ENCODE peak calls at places on chromosomes 1 and 21, in seven cellular contexts. I, Y, C, R, H, P and W are unnamed samples.

GRCh38 chr1:24236170-24237045 is 49.3 kb upstream of the IFNLR1 start:
- DNase-seq in I (no peak), Y (no peak), C (no peak), R (no peak), H (no peak), P (no peak), W (peak)

GRCh38 chr1:4964634-4965345 is 310.4 kb downstream of the AJAP1 start:
- DNase-seq in I (no peak), Y (no peak), C (no peak), R (peak), H (no peak), P (no peak), W (no peak)

GRCh38 chr1:92461364-92462097 is 25.2 kb downstream of the GFI1 start:
- DNase-seq in I (no peak), Y (peak), C (no peak), R (no peak), H (no peak), P (no peak), W (no peak)

GRCh38 chr21:27300770-27301169 is 333.9 kb upstream of the ADAMTS5 start:
- DNase-seq in I (no peak), Y (no peak), C (no peak), R (no peak), H (no peak), P (no peak), W (no peak)

GRCh38 chr1:6872573-6873261 is 87.5 kb downstream of the CAMTA1 start:
- DNase-seq in I (no peak), Y (no peak), C (no peak), R (no peak), H (no peak), P (no peak), W (no peak)

GRCh38 chr1:29033829-29034466 is 89.8 kb downstream of the TMEM200B start:
- DNase-seq in I (no peak), Y (peak), C (no peak), R (no peak), H (no peak), P (peak), W (no peak)

GRCh38 chr1:157119448-157119847 is 18.7 kb downstream of the ETV3 start:
- DNase-seq in I (no peak), Y (no peak), C (no peak), R (no peak), H (no peak), P (no peak), W (no peak)

GRCh38 chr1:20210736-20211405 is 24.6 kb upstream of the PLA2G2C start:
- DNase-seq in I (no peak), Y (no peak), C (no peak), R (no peak), H (no peak), P (no peak), W (no peak)

GRCh38 chr1:206766251-206766856 is 4.2 kb upstream of the IL19 start:
- DNase-seq in I (peak), Y (peak), C (no peak), R (peak), H (peak), P (peak), W (peak)

GRCh38 chr1:206706806-206707205 is 22.1 kb downstream of the MAPKAPK2 start:
- DNase-seq in I (no peak), Y (no peak), C (no peak), R (peak), H (no peak), P (no peak), W (no peak)

GRCh38 chr1:181981821-181982220 is 79.7 kb downstream of the ZNF648 start:
- DNase-seq in I (no peak), Y (no peak), C (no peak), R (no peak), H (no peak), P (no peak), W (no peak)

GRCh38 chr1:56424744-56425493 is 154.4 kb downstream of the PLPP3 start:
- DNase-seq in I (peak), Y (peak), C (no peak), R (peak), H (peak), P (peak), W (peak)

GRCh38 chr1:230972855-230973271 is 5.8 kb downstream of the TTC13 start:
- DNase-seq in I (no peak), Y (peak), C (no peak), R (no peak), H (no peak), P (peak), W (no peak)

GRCh38 chr1:20449736-20450311 is 36.2 kb downstream of the CAMK2N1 start:
- DNase-seq in I (no peak), Y (no peak), C (no peak), R (no peak), H (no peak), P (no peak), W (no peak)

GRCh38 chr21:9839011-9839661 is 682.2 kb upstream of the TPTE start:
- DNase-seq in I (no peak), Y (no peak), C (no peak), R (peak), H (peak), P (no peak), W (no peak)

GRCh38 chr1:210487021-210487420 is 158.3 kb downstream of the HHAT start:
- DNase-seq in I (no peak), Y (no peak), C (no peak), R (no peak), H (no peak), P (no peak), W (no peak)

GRCh38 chr1:8422439-8423133 is 104.7 kb downstream of the SLC45A1 start:
- DNase-seq in I (peak), Y (no peak), C (no peak), R (no peak), H (peak), P (no peak), W (no peak)

GRCh38 chr1:27001570-27002360 is 8.3 kb downstream of the TRNP1 start:
- DNase-seq in I (peak), Y (peak), C (no peak), R (peak), H (peak), P (peak), W (no peak)

GRCh38 chr1:23727362-23727811 is 15.9 kb upstream of the ELOA start:
- DNase-seq in I (peak), Y (peak), C (no peak), R (peak), H (peak), P (no peak), W (no peak)

GRCh38 chr1:85366391-85366790 is 90.0 kb upstream of the BCL10 start:
- DNase-seq in I (no peak), Y (no peak), C (no peak), R (no peak), H (no peak), P (no peak), W (peak)

GRCh38 chr1:53295295-53295694 is 32.6 kb downstream of the LRP8 start:
- DNase-seq in I (no peak), Y (no peak), C (no peak), R (no peak), H (no peak), P (no peak), W (no peak)

GRCh38 chr1:218804014-218804785 is 369.5 kb upstream of the LYPLAL1 start:
- DNase-seq in I (no peak), Y (no peak), C (no peak), R (no peak), H (no peak), P (no peak), W (no peak)

GRCh38 chr1:201536542-201536941 is 2.4 kb upstream of the NAV1 start:
- DNase-seq in I (no peak), Y (no peak), C (no peak), R (no peak), H (peak), P (peak), W (no peak)

GRCh38 chr1:112794654-112795239 is 79.6 kb upstream of the PPM1J start:
- DNase-seq in I (no peak), Y (no peak), C (no peak), R (no peak), H (no peak), P (no peak), W (no peak)

DNA sequence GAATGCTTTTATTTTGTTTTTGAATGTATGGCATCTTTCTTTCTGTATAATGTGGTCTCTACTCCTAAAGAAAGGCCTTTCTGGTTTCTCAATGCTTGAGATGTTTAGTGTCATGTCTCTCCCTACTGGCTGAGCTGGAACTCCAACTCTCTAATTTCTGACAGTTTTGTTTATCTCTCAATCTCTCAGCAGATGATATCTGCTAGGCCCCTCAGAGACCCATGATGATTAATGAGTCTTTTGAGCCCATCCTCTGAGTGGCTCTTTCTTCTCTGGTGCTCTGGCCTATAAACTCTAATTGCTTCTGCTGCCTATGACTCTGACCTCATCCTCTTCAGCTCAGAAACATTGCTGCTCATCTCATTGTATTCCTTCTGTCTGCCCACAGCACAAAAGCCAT is 46.6 kb downstream of the CRB1 start:
- DNase-seq in I (no peak), Y (no peak), C (no peak), R (no peak), H (no peak), P (no peak), W (no peak)
- TF ChIP-seq CTCF in I (no peak), Y (no peak), C (no peak), R (no peak), H (no peak), P (no peak), W (no peak)

GRCh38 chr1:39650431-39650830 is 11.0 kb upstream of the HEYL start:
- DNase-seq in I (no peak), Y (no peak), C (no peak), R (no peak), H (no peak), P (no peak), W (no peak)
- TF ChIP-seq CTCF in I (no peak), Y (no peak), C (no peak), R (no peak), H (no peak), P (no peak), W (no peak)

GRCh38 chr1:43021547-43022474 is 63.1 kb upstream of the SLC2A1 start:
- DNase-seq in I (no peak), Y (no peak), C (no peak), R (no peak), H (no peak), P (no peak), W (no peak)
- TF ChIP-seq CTCF in I (no peak), Y (no peak), C (no peak), R (no peak), H (no peak), P (no peak), W (no peak)

GRCh38 chr1:88009916-88010315 is 674.2 kb upstream of the PKN2 start:
- DNase-seq in I (no peak), Y (no peak), C (no peak), R (no peak), H (no peak), P (no peak), W (no peak)
- TF ChIP-seq CTCF in I (no peak), Y (no peak), C (no peak), R (no peak), H (no peak), P (no peak), W (peak)

GRCh38 chr1:216562383-216562782 is 139.1 kb upstream of the USH2A start:
- DNase-seq in I (no peak), Y (no peak), C (peak), R (no peak), H (no peak), P (no peak), W (no peak)

GRCh38 chr1:216563096-216563495 is 139.8 kb upstream of the USH2A start:
- DNase-seq in I (no peak), Y (no peak), C (no peak), R (no peak), H (no peak), P (no peak), W (no peak)

DNA sequence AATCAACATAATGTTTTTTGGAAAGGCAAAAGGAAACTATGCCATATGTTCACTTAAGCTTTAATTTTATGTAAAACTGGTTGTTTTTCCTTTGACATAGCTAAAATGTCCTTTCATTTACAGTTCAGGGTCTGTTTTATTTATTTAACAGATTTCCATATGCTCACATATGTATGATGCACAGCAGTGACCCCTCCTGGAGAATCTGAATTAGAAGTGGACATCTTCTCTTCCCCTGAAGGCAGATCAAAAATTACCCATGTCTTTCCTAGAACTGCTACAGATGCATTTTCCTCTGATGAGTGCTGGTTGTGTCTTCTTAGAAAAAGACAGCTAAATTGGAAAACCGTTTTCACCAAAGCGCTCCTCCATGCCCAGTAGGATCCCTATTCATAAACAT is 143.6 kb upstream of the USH2A start:
- DNase-seq in I (no peak), Y (no peak), C (no peak), R (no peak), H (no peak), P (peak), W (no peak)
- TF ChIP-seq CTCF in I (no peak), Y (no peak), C (no peak), R (peak), H (no peak), P (no peak), W (peak)

DNA sequence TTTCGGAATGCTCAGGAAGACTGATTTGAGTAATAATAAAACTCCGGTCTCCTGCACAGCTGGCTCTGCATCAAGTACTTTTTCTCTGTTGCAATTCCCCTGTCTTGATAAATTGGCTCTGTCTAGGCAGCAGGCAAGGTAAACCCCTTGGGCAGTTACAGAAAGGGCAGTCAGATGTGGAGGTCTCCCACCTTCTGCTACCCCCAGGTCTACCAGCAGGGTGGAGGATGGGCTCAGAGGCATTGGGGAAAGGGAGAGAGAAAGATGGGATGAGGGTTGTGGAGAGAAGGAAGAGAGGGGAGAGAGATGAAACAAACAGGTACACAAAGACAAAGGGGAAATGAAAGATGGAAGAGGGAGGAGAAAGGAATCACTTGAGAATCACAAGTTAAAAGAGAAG is 156.8 kb downstream of the MIS18A start:
- DNase-seq in I (no peak), Y (no peak), C (no peak), R (no peak), H (no peak), P (no peak), W (no peak)
- TF ChIP-seq CTCF in I (no peak), Y (no peak), C (no peak), R (no peak), H (no peak), P (no peak), W (no peak)